ENCODE peak calls at places on chromosomes 16 and 17, in ten cellular contexts. E is Panc1, V is uterus, N is neural progenitor cell, C is DND-41, P is psoas muscle, J is heart right ventricle, S is colonic mucosa, Q is astrocyte, I is cardiac muscle cell. R is an unnamed sample.
A peak's percentile ranks its signal among the peaks of the same experiment; 100 is the strongest.

GRCh38 chr17:20156196-20157077 is 147.3 kb downstream of the SPECC1 start:
- DNase-seq in V (peak; percentile 18), C (no peak), N (peak; percentile 80), P (peak; percentile 19), Q (peak; percentile 36), I (peak; percentile 51), S (peak; percentile 47), E (no peak), J (peak; percentile 28), R (no peak)

GRCh38 chr17:40833882-40834281 is 11.5 kb upstream of the KRT10 start:
- DNase-seq in V (no peak), E (no peak), S (no peak), N (no peak), C (no peak), I (no peak), Q (no peak), J (no peak), P (no peak), R (no peak)

GRCh38 chr17:61009619-61010018 is 332.0 kb downstream of the BCAS3 start:
- DNase-seq in S (no peak), J (no peak), Q (peak; percentile 5), C (no peak), I (peak; percentile 42), P (no peak), N (no peak), E (no peak), V (no peak), R (no peak)

GRCh38 chr17:16282522-16282921 is 65.5 kb downstream of the PIGL start:
- DNase-seq in Q (peak; percentile 96), E (peak; percentile 51), J (no peak), P (no peak), I (peak; percentile 78), S (no peak), N (no peak), C (no peak), V (no peak), R (no peak)

GRCh38 chr16:89925596-89926079 is 2.5 kb downstream of the TUBB3 start:
- DNase-seq in E (no peak), I (no peak), S (no peak), Q (no peak), V (no peak), P (no peak), C (no peak), J (no peak), N (peak; percentile 69), R (no peak)

GRCh38 chr17:72111374-72111773 is 9.4 kb upstream of the SOX9 start:
- DNase-seq in Q (no peak), V (no peak), P (no peak), S (peak; percentile 43), E (no peak), I (no peak), N (peak; percentile 37), C (no peak), J (no peak), R (no peak)

GRCh38 chr17:35390156-35390555 is 16.7 kb upstream of the SLFN11 start:
- DNase-seq in N (no peak), J (no peak), Q (no peak), E (no peak), V (no peak), P (no peak), S (no peak), I (no peak), C (no peak), R (no peak)

GRCh38 chr17:7988750-7989178 is 13.7 kb upstream of the GUCY2D start:
- DNase-seq in E (peak; percentile 73), N (peak; percentile 87), Q (peak; percentile 67), P (no peak), C (peak; percentile 65), I (peak; percentile 90), S (peak; percentile 82), V (no peak), J (no peak), R (peak; percentile 81)

GRCh38 chr17:49494937-49495841 is at the start of gene NGFR:
- DNase-seq in S (peak; percentile 35), I (peak; percentile 38), P (peak; percentile 60), Q (no peak), C (peak; percentile 75), E (no peak), N (peak; percentile 90), V (peak; percentile 74), J (peak; percentile 64), R (peak; percentile 52)

GRCh38 chr17:64277831-64278562 is 14.9 kb upstream of the TEX2 start:
- DNase-seq in I (peak; percentile 13), V (no peak), C (no peak), Q (no peak), E (no peak), P (no peak), N (no peak), S (no peak), J (no peak), R (no peak)

GRCh38 chr17:145671-146541 is 8.5 kb downstream of the SCGB1C2 start:
- DNase-seq in N (no peak), P (peak; percentile 12), Q (no peak), I (no peak), E (no peak), J (no peak), S (peak; percentile 10), C (no peak), V (peak; percentile 15), R (no peak)

GRCh38 chr17:65231662-65232335 is 94.6 kb downstream of the RGS9 start:
- DNase-seq in N (peak; percentile 88), Q (peak; percentile 83), I (peak; percentile 83), J (no peak), V (peak; percentile 16), C (peak; percentile 65), S (peak; percentile 69), P (no peak), E (peak; percentile 27), R (peak; percentile 46)

GRCh38 chr17:18229254-18229653 is 3.8 kb downstream of the LLGL1 start:
- DNase-seq in S (no peak), J (no peak), C (no peak), P (no peak), V (no peak), N (no peak), E (no peak), Q (no peak), I (no peak), R (no peak)

GRCh38 chr17:73462830-73463229 is 151.0 kb upstream of the CDC42EP4 start:
- DNase-seq in C (no peak), E (no peak), N (no peak), J (no peak), P (no peak), I (no peak), Q (no peak), V (no peak), S (no peak), R (no peak)

GRCh38 chr17:4679652-4680051 is 24.3 kb downstream of the PELP1 start:
- DNase-seq in E (no peak), V (no peak), N (no peak), J (no peak), P (no peak), C (no peak), I (peak; percentile 46), S (no peak), Q (peak; percentile 60), R (no peak)

GRCh38 chr16:76571755-76572154 is 294.6 kb downstream of the CNTNAP4 start:
- DNase-seq in S (no peak), E (no peak), V (no peak), Q (no peak), P (no peak), N (no peak), J (no peak), C (no peak), I (no peak), R (no peak)

GRCh38 chr17:80760501-80760900 is 215.9 kb downstream of the RPTOR start:
- DNase-seq in P (no peak), S (peak; percentile 75), J (no peak), N (no peak), I (no peak), Q (no peak), V (no peak), C (peak; percentile 61), E (no peak), R (no peak)

DNA sequence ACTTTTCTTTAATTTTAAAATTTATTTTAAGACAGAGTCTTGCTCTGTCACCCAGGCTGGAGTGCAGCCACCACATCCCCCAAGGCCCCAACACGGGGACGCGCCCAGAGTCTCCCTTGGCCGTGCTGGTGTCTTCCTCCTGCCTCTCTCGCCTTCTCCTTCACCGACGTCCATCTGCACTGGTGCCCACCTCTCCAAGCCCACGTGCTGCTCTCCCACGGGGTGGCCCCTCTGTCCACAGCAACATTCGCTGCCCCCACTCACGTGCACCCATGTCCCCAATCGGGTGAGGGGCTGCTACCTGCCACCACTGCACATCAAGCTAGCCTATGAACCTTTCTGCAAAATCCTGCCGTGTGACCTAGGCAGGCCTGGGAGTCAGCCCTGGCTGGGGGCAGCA is 3.1 kb downstream of the TMEM204 start:
- DNase-seq in N (no peak), S (no peak), E (no peak), I (no peak), C (no peak), V (no peak), J (peak; percentile 17), P (no peak), Q (no peak), R (no peak)
- H3K36me3 ChIP-seq in N (no peaks in the 10 kb centered on the region), S (no peaks in the 10 kb centered on the region), E (no peaks in the 10 kb centered on the region), I (no peaks in the 10 kb centered on the region), C (no peaks in the 10 kb centered on the region), V (no peaks in the 10 kb centered on the region), J (peaks cover 65% of the 10 kb centered on the region), P (no peaks in the 10 kb centered on the region), Q (no peaks in the 10 kb centered on the region), R (peaks cover 52% of the 10 kb centered on the region)

DNA sequence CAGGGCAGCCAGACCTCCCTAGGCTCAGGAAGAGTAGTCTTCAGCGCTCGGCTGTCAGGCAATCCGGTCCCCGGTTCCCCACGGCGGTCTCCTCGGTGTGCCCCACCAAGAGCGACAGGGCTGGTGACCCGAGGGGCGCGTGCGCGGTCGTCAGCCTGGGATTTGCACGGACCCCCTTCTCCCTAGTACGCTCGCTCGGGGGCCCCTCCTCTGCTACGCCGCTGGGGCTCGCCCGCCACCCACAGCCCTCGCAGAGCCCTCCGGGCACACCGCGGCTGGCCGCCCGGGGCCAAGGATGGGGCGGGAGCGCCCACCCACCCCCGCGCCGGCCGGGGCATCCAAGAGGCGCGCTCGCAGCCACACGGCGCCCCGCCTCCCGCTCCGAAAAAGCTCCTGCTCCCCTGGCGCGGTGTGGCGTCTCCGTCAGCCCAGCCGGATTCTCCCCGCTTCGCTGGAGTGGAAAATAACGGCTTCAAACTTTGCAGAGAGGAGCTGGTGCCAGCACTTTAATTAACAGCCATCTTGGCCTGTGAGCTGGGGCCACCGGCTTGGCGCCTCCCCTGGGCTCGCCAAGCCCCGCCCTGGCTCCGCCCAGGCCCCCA is 2.1 kb upstream of the C1QL1 start:
- DNase-seq in S (no peak), J (peak; percentile 45), I (peak; percentile 44), N (peak; percentile 81), Q (peak; percentile 20), P (no peak), E (no peak), C (peak; percentile 27), V (peak; percentile 58), R (no peak)
- H3K27ac ChIP-seq in S (no peak overlapping the region), J (no peak overlapping the region), I (peak overlapping the region; percentile 62), N (no peak overlapping the region), Q (no peak overlapping the region), P (no peak overlapping the region), E (no peak overlapping the region), C (no peak overlapping the region), V (peak overlapping the region; percentile 53), R (no peak overlapping the region)

GRCh38 chr16:85918436-85918835 is 19.5 kb downstream of the IRF8 start:
- DNase-seq in Q (no peak), N (no peak), E (no peak), C (no peak), S (no peak), P (no peak), I (no peak), V (no peak), J (no peak), R (no peak)
- H3K4me1 ChIP-seq in Q (no peaks in the 10 kb centered on the region), N (peaks cover 9% of the 10 kb centered on the region), E (no peaks in the 10 kb centered on the region), C (no peaks in the 10 kb centered on the region), S (no peaks in the 10 kb centered on the region), P (no peaks in the 10 kb centered on the region), I (peaks cover 7% of the 10 kb centered on the region), V (no peaks in the 10 kb centered on the region), J (no peaks in the 10 kb centered on the region), R (no peaks in the 10 kb centered on the region)

GRCh38 chr17:45098869-45099616 is 33.3 kb downstream of the PLCD3 start:
- DNase-seq in V (peak; percentile 86), P (peak; percentile 90), I (peak; percentile 79), S (peak; percentile 89), J (peak; percentile 88), Q (peak; percentile 34), E (peak; percentile 36), N (peak; percentile 92), C (peak; percentile 73), R (peak; percentile 69)
- H3K36me3 ChIP-seq in V (no peaks in the 10 kb centered on the region), P (peaks cover 28% of the 10 kb centered on the region), I (peaks cover 66% of the 10 kb centered on the region), S (peaks cover 12% of the 10 kb centered on the region), J (peaks cover 100% of the 10 kb centered on the region), Q (peaks cover 54% of the 10 kb centered on the region), E (peaks cover 6% of the 10 kb centered on the region), N (peaks cover 7% of the 10 kb centered on the region), C (peaks cover 87% of the 10 kb centered on the region), R (peaks cover 74% of the 10 kb centered on the region)